ENCODE peak calls at places on chromosomes 11 and 22, in eight cellular contexts. L is activated T-cell treated with anti-CD3 and anti-CD28 coated beads for 4 hours; V is stomach; D is upper lobe of right lung; N is A549; F is body of pancreas; X is T-helper 2 cell treated with Interferon-gamma antibody and Interleukin-4, amounts not matched to agents 5 μg/mL and 100 μg/mL, for 36 hours; G is NCI-H1105 treated with DMSO at 0.1 percent for 48 hours. E is an unnamed sample.

GRCh38 chr11:13009921-13010736 is 1.0 kb downstream of the RASSF10 start:
- DNase-seq in L (no peak), V (peak), D (peak), N (peak), F (peak), X (no peak), G (peak), E (no peak)

GRCh38 chr22:41998361-41999261 is at the start of gene WBP2NL:
- DNase-seq in L (peak), V (peak), D (peak), N (peak), F (peak), X (peak), G (peak), E (peak)

GRCh38 chr11:64224891-64225607 is 937 bp downstream of the TRPT1 start:
- DNase-seq in L (no peak), V (no peak), D (peak), N (no peak), F (no peak), X (no peak), G (no peak), E (no peak)

GRCh38 chr11:74620537-74620936 is 28.2 kb downstream of the POLD3 start:
- DNase-seq in L (no peak), V (no peak), D (no peak), N (no peak), F (no peak), X (no peak), G (no peak), E (no peak)

GRCh38 chr11:65592840-65593517 is 2.6 kb downstream of the KCNK7 start:
- DNase-seq in L (no peak), V (no peak), D (no peak), N (no peak), F (no peak), X (no peak), G (peak), E (no peak)

GRCh38 chr11:93741882-93742226 is 382 bp downstream of the C11orf54 start:
- DNase-seq in L (no peak), V (peak), D (no peak), N (peak), F (peak), X (no peak), G (peak), E (no peak)

GRCh38 chr22:17060126-17060525 is 24.7 kb upstream of the IL17RA start:
- DNase-seq in L (no peak), V (no peak), D (no peak), N (no peak), F (no peak), X (no peak), G (no peak), E (no peak)

GRCh38 chr11:12418019-12418611 is 40.7 kb downstream of the PARVA start:
- DNase-seq in L (no peak), V (no peak), D (no peak), N (no peak), F (no peak), X (no peak), G (no peak), E (no peak)

GRCh38 chr11:44627911-44628729 is 62.7 kb downstream of the CD82 start:
- DNase-seq in L (no peak), V (peak), D (peak), N (no peak), F (peak), X (no peak), G (peak), E (no peak)

GRCh38 chr11:121237686-121238658 is 54.6 kb upstream of the SC5D start:
- DNase-seq in L (no peak), V (no peak), D (no peak), N (no peak), F (peak), X (peak), G (no peak), E (peak)

GRCh38 chr22:35663371-35663770 is 15.1 kb downstream of the APOL6 start:
- DNase-seq in L (no peak), V (no peak), D (no peak), N (no peak), F (no peak), X (no peak), G (no peak), E (no peak)

GRCh38 chr11:28697920-28698827 is 590.0 kb downstream of the METTL15 start:
- DNase-seq in L (no peak), V (peak), D (peak), N (peak), F (peak), X (no peak), G (peak), E (peak)

GRCh38 chr11:10600570-10601248 is 32.2 kb upstream of the LYVE1 start:
- DNase-seq in L (no peak), V (no peak), D (no peak), N (no peak), F (no peak), X (no peak), G (no peak), E (no peak)

GRCh38 chr22:31089101-31090100 is 8.3 kb downstream of the SMTN start:
- DNase-seq in L (no peak), V (peak), D (no peak), N (no peak), F (peak), X (no peak), G (peak), E (no peak)

GRCh38 chr11:113241190-113242051 is 73.0 kb upstream of the TTC12 start:
- DNase-seq in L (no peak), V (no peak), D (no peak), N (no peak), F (no peak), X (no peak), G (no peak), E (no peak)